ENCODE peak calls at places on chromosome 19, in five cellular contexts. One of them, this sample, is unnamed.

GRCh38 chr19:16200776-16201391 is 3.2 kb downstream of the AP1M1 start:
- DNase-seq in activated CD4-positive, alpha-beta T cell treated with anti-CD3 and anti-CD28 coated beads for 4 hours: no peak
- DNase-seq in sigmoid colon: no peak
- DNase-seq in IMR-90: no peak
- DNase-seq in mesendoderm: no peak
- DNase-seq in this sample: no peak

GRCh38 chr19:47315125-47315821 is 5.6 kb downstream of the C5AR1 start:
- DNase-seq in sigmoid colon: peak
- DNase-seq in activated CD4-positive, alpha-beta T cell treated with anti-CD3 and anti-CD28 coated beads for 4 hours: no peak
- DNase-seq in IMR-90: peak
- DNase-seq in mesendoderm: peak
- DNase-seq in this sample: peak

GRCh38 chr19:8239528-8240273 is 30.5 kb downstream of the CERS4 start:
- DNase-seq in IMR-90: no peak
- DNase-seq in activated CD4-positive, alpha-beta T cell treated with anti-CD3 and anti-CD28 coated beads for 4 hours: no peak
- DNase-seq in sigmoid colon: no peak
- DNase-seq in mesendoderm: no peak
- DNase-seq in this sample: no peak

GRCh38 chr19:18173572-18174294 is at the start of gene IFI30:
- DNase-seq in sigmoid colon: peak
- DNase-seq in mesendoderm: peak
- DNase-seq in IMR-90: no peak
- DNase-seq in activated CD4-positive, alpha-beta T cell treated with anti-CD3 and anti-CD28 coated beads for 4 hours: peak
- DNase-seq in this sample: no peak

GRCh38 chr19:5228490-5228889 is 112.1 kb downstream of the PTPRS start:
- DNase-seq in activated CD4-positive, alpha-beta T cell treated with anti-CD3 and anti-CD28 coated beads for 4 hours: no peak
- DNase-seq in sigmoid colon: no peak
- DNase-seq in mesendoderm: no peak
- DNase-seq in IMR-90: no peak
- DNase-seq in this sample: no peak

GRCh38 chr19:34237939-34238338 is 16.4 kb upstream of the GARRE1 start:
- DNase-seq in mesendoderm: no peak
- DNase-seq in sigmoid colon: no peak
- DNase-seq in IMR-90: no peak
- DNase-seq in activated CD4-positive, alpha-beta T cell treated with anti-CD3 and anti-CD28 coated beads for 4 hours: no peak
- DNase-seq in this sample: no peak

GRCh38 chr19:30649934-30650614 is 277.9 kb downstream of the ZNF536 start:
- DNase-seq in sigmoid colon: no peak
- DNase-seq in IMR-90: peak
- DNase-seq in activated CD4-positive, alpha-beta T cell treated with anti-CD3 and anti-CD28 coated beads for 4 hours: no peak
- DNase-seq in mesendoderm: peak
- DNase-seq in this sample: peak

GRCh38 chr19:29672933-29673336 is 7.7 kb downstream of the PLEKHF1 start:
- DNase-seq in sigmoid colon: peak
- DNase-seq in mesendoderm: no peak
- DNase-seq in activated CD4-positive, alpha-beta T cell treated with anti-CD3 and anti-CD28 coated beads for 4 hours: peak
- DNase-seq in IMR-90: no peak
- DNase-seq in this sample: no peak

GRCh38 chr19:50549059-50549926 is 18.9 kb downstream of the LRRC4B start:
- DNase-seq in activated CD4-positive, alpha-beta T cell treated with anti-CD3 and anti-CD28 coated beads for 4 hours: no peak
- DNase-seq in mesendoderm: no peak
- DNase-seq in sigmoid colon: no peak
- DNase-seq in IMR-90: no peak
- DNase-seq in this sample: no peak

GRCh38 chr19:8131517-8131916 is 17.9 kb downstream of the FBN3 start:
- DNase-seq in sigmoid colon: peak
- DNase-seq in mesendoderm: no peak
- DNase-seq in IMR-90: no peak
- DNase-seq in activated CD4-positive, alpha-beta T cell treated with anti-CD3 and anti-CD28 coated beads for 4 hours: no peak
- DNase-seq in this sample: no peak

GRCh38 chr19:55600336-55601028 is 394 bp downstream of the ZNF524 start:
- DNase-seq in IMR-90: peak
- DNase-seq in sigmoid colon: peak
- DNase-seq in mesendoderm: no peak
- DNase-seq in activated CD4-positive, alpha-beta T cell treated with anti-CD3 and anti-CD28 coated beads for 4 hours: no peak
- DNase-seq in this sample: no peak

GRCh38 chr19:33390908-33391630 is 17.6 kb downstream of the CEBPG start:
- DNase-seq in sigmoid colon: peak
- DNase-seq in IMR-90: no peak
- DNase-seq in mesendoderm: no peak
- DNase-seq in activated CD4-positive, alpha-beta T cell treated with anti-CD3 and anti-CD28 coated beads for 4 hours: no peak
- DNase-seq in this sample: no peak

GRCh38 chr19:38543807-38544568 is 73.8 kb downstream of the MAP4K1 start:
- DNase-seq in mesendoderm: peak
- DNase-seq in IMR-90: peak
- DNase-seq in activated CD4-positive, alpha-beta T cell treated with anti-CD3 and anti-CD28 coated beads for 4 hours: no peak
- DNase-seq in sigmoid colon: peak
- DNase-seq in this sample: peak

GRCh38 chr19:3006075-3006767 is 22.9 kb downstream of the TLE2 start:
- DNase-seq in IMR-90: no peak
- DNase-seq in activated CD4-positive, alpha-beta T cell treated with anti-CD3 and anti-CD28 coated beads for 4 hours: no peak
- DNase-seq in mesendoderm: peak
- DNase-seq in sigmoid colon: no peak
- DNase-seq in this sample: no peak

GRCh38 chr19:55482967-55483671 is 1.9 kb upstream of the NAT14 start:
- DNase-seq in IMR-90: no peak
- DNase-seq in mesendoderm: no peak
- DNase-seq in sigmoid colon: no peak
- DNase-seq in activated CD4-positive, alpha-beta T cell treated with anti-CD3 and anti-CD28 coated beads for 4 hours: no peak
- DNase-seq in this sample: no peak

GRCh38 chr19:29515706-29516357 is 10.0 kb upstream of the VSTM2B start:
- DNase-seq in sigmoid colon: no peak
- DNase-seq in mesendoderm: no peak
- DNase-seq in IMR-90: no peak
- DNase-seq in activated CD4-positive, alpha-beta T cell treated with anti-CD3 and anti-CD28 coated beads for 4 hours: no peak
- DNase-seq in this sample: no peak

This sample was measured in HFFc6.